ENCODE peak calls at places on chromosomes 7 and 10, in nine cellular contexts. H, Y, U, S, F, K, A, O and X are unnamed samples.

GRCh38 chr7:80385512-80385911 is 126.4 kb downstream of the GNAT3 start:
- DNase-seq in S (no peak), F (no peak), K (peak; percentile 39), U (no peak), Y (no peak), H (no peak), A (no peak), O (no peak), X (no peak)

GRCh38 chr7:141978351-141978750 is 4.8 kb upstream of the TAS2R38 start:
- DNase-seq in Y (no peak), S (no peak), K (no peak), O (no peak), F (no peak), H (no peak), A (no peak), U (no peak), X (no peak)

GRCh38 chr10:133122171-133122935 is 34.6 kb downstream of the ADGRA1 start:
- DNase-seq in U (no peak), S (no peak), H (no peak), Y (no peak), O (no peak), A (no peak), F (no peak), K (no peak), X (no peak)

GRCh38 chr10:35396560-35397434 is 60.5 kb downstream of the CCNY start:
- DNase-seq in S (no peak), A (no peak), U (no peak), K (no peak), H (no peak), F (no peak), Y (no peak), O (no peak), X (no peak)

GRCh38 chr10:73774637-73775036 is 7.2 kb upstream of the CHCHD1 start:
- DNase-seq in U (no peak), A (no peak), H (no peak), Y (no peak), O (no peak), S (peak; percentile 52), K (peak; percentile 44), F (no peak), X (no peak)

GRCh38 chr7:48088559-48089414 is at the start of gene UPP1:
- DNase-seq in K (peak; percentile 99), U (peak; percentile 97), A (peak; percentile 95), H (peak; percentile 92), S (peak; percentile 96), F (peak; percentile 79), O (peak; percentile 98), Y (peak; percentile 96), X (peak; percentile 97)

GRCh38 chr10:104642311-104643022 is 1.4 kb downstream of the SORCS3 start:
- DNase-seq in A (peak; percentile 76), H (peak; percentile 64), Y (peak; percentile 19), K (peak; percentile 5), U (no peak), O (no peak), S (peak; percentile 67), F (no peak), X (no peak)

GRCh38 chr7:9498303-9498702 is 1064.9 kb downstream of the NXPH1 start:
- DNase-seq in O (no peak), F (no peak), K (no peak), H (no peak), A (no peak), Y (no peak), U (no peak), S (no peak), X (no peak)

GRCh38 chr7:1651897-1652296 is 18.2 kb upstream of the ELFN1 start:
- DNase-seq in Y (no peak), U (no peak), K (no peak), A (no peak), O (no peak), F (no peak), H (no peak), S (no peak), X (no peak)

GRCh38 chr7:1649751-1650326 is 20.2 kb upstream of the ELFN1 start:
- DNase-seq in Y (no peak), U (no peak), O (no peak), H (no peak), K (no peak), S (no peak), F (no peak), A (no peak), X (peak; percentile 29)

GRCh38 chr7:1647961-1648631 is 22.0 kb upstream of the ELFN1 start:
- DNase-seq in O (no peak), S (peak; percentile 38), H (no peak), F (no peak), Y (peak; percentile 53), K (no peak), A (peak; percentile 76), U (no peak), X (peak; percentile 49)

GRCh38 chr7:1651031-1651446 is 19.0 kb upstream of the ELFN1 start:
- DNase-seq in F (peak; percentile 4), K (no peak), U (no peak), A (no peak), O (no peak), Y (no peak), S (no peak), H (no peak), X (peak; percentile 38)

DNA sequence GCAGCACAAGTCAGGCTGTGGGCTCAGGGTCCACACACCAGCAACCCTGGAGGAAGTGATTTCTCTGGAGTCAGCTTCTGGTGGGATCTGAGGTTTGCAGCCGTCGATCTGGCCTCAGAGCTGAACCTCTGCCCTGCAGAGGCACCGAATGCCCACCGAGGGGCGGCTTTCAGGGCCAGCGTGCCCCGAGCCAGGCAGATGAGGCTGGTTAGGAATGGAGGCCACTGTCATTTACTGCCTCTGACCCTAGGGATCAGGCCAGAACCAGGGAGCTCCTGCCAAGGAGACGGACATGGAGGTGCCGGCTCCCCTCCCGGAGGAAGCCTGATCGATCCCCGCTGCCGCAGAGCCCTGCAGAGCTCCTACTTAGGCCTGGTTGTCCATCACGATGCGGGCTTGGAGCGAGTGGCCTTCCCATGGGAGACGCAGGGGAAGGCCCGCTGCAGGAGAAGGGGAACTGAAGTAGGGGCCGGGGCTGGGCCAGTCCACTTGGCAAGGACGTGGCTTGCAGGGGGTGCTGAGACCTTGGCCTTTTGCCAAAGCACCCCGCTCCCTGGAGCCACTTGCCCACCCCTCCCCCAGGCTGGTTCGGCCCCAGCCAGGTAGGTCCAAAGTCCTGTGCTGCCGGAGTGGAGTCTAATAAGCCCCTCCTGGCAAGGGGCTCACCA is 19.6 kb upstream of the ELFN1 start:
- DNase-seq in H (no peak), Y (no peak), S (no peak), O (no peak), U (no peak), A (no peak), K (no peak), F (no peak), X (peak; percentile 58)
- H3K4me1 ChIP-seq in H (peaks cover 27% of the 10 kb centered on the region), Y (peaks cover 11% of the 10 kb centered on the region), S (no peaks in the 10 kb centered on the region), O (no peaks in the 10 kb centered on the region), U (no peaks in the 10 kb centered on the region), A (peaks cover 18% of the 10 kb centered on the region), K (no peaks in the 10 kb centered on the region), F (no peaks in the 10 kb centered on the region), X (no peaks in the 10 kb centered on the region)

GRCh38 chr7:70035955-70036354 is 437.7 kb downstream of the AUTS2 start:
- DNase-seq in O (no peak), U (no peak), F (no peak), K (no peak), Y (no peak), A (no peak), S (no peak), H (no peak), X (no peak)
- H3K4me1 ChIP-seq in O (no peaks in the 10 kb centered on the region), U (no peaks in the 10 kb centered on the region), F (no peaks in the 10 kb centered on the region), K (no peaks in the 10 kb centered on the region), Y (no peaks in the 10 kb centered on the region), A (no peaks in the 10 kb centered on the region), S (peaks cover 15% of the 10 kb centered on the region), H (no peaks in the 10 kb centered on the region), X (no peaks in the 10 kb centered on the region)

DNA sequence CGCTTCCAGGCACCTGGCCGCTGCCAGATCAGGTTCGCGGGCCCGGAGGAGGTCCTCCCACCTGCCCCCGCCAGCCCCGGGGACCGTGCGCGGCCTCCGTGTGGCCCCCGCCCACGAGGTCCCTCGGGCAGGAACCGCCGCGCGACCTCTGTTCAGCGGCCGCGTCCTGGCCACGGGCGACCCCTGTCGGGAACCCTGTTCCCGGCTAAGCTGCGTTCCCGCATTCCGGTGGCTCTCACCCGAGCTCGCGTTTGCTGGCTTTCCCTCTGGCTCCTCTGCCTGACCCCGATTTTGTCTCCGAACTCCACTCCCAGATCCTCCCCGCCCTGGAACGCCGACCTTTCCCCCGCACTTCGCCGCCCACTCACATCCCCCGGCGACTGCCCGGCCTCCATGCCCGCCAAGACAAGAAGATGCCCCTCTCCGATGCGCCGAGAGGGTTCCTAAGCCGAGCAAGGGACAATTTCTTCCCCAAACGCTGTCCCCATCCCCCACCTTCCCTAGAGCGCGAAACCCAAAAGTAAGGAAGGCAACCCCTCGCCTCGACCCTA is 2.3 kb downstream of the SFMBT2 start:
- DNase-seq in S (peak; percentile 56), H (no peak), K (no peak), O (peak; percentile 74), A (peak; percentile 73), Y (peak; percentile 42), F (peak; percentile 79), U (peak; percentile 56), X (peak; percentile 52)
- H3K4me1 ChIP-seq in S (no peaks in the 10 kb centered on the region), H (peaks cover under 1% of the 10 kb centered on the region), K (no peaks in the 10 kb centered on the region), O (no peaks in the 10 kb centered on the region), A (peaks cover 14% of the 10 kb centered on the region), Y (peaks cover 51% of the 10 kb centered on the region), F (peaks cover 20% of the 10 kb centered on the region), U (peaks cover 15% of the 10 kb centered on the region), X (no peaks in the 10 kb centered on the region)

DNA sequence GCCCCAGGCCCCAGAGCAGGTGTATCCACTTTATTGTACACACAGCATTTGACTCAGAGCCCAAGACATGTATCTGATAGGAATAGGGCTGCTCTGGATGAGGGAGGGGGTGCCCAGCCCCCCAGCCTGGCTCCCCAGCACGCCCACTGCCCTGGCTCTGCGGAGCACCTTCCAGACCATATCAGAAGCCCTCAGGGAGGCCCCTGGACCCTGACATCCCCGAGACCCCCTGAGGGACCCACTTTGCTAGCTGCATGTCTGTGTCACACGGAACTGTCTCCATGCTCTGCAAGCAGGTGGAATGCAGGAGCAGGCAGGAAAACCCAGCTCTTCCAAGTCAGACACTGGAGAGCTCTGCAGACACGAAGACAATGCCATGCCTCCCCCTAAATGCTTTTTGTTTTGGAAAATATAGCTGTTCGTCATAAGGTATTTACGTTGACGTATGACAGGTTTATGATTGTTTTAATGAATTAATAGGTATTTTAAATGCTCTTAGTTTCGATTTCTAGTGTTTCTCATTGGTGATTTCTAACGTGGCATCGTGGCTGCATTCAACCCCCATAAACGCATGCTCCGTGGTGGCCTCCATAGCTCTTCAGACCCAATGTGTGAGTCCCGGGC is 92.8 kb upstream of the INSIG1 start:
- DNase-seq in S (no peak), F (no peak), O (no peak), Y (no peak), H (no peak), U (no peak), K (no peak), A (no peak), X (no peak)
- H3K4me1 ChIP-seq in S (peaks cover 17% of the 10 kb centered on the region), F (no peaks in the 10 kb centered on the region), O (no peaks in the 10 kb centered on the region), Y (peaks cover 25% of the 10 kb centered on the region), H (peaks cover 3% of the 10 kb centered on the region), U (no peaks in the 10 kb centered on the region), K (no peaks in the 10 kb centered on the region), A (no peaks in the 10 kb centered on the region), X (peaks cover 14% of the 10 kb centered on the region)